ENCODE peak calls at places on chromosomes 5 and 9, in six cellular contexts. E, W, C, F, G and R are unnamed samples.

GRCh38 chr5:164048527-164048926 is 543.1 kb downstream of the MAT2B start:
- DNase-seq in E (no peak), W (no peak), C (no peak), F (no peak), G (no peak), R (no peak)

GRCh38 chr5:4905674-4906528 is 234.2 kb upstream of the ADAMTS16 start:
- DNase-seq in E (peak; percentile 25), W (no peak), C (peak; percentile 58), F (no peak), G (no peak), R (no peak)

GRCh38 chr5:59565551-59565950 is 328.0 kb downstream of the PDE4D start:
- DNase-seq in E (no peak), W (no peak), C (no peak), F (no peak), G (no peak), R (no peak)

GRCh38 chr5:113806823-113807222 is 293.3 kb downstream of the YTHDC2 start:
- DNase-seq in E (no peak), W (no peak), C (no peak), F (peak; percentile 3), G (peak; percentile 29), R (no peak)

GRCh38 chr5:126369995-126370731 is 53.0 kb upstream of the GRAMD2B start:
- DNase-seq in E (no peak), W (peak; percentile 27), C (no peak), F (no peak), G (peak; percentile 68), R (no peak)

GRCh38 chr9:1880038-1880565 is 135.0 kb upstream of the SMARCA2 start:
- DNase-seq in E (no peak), W (no peak), C (no peak), F (no peak), G (no peak), R (no peak)

GRCh38 chr9:84174486-84174885 is 166.1 kb downstream of the SLC28A3 start:
- DNase-seq in E (no peak), W (no peak), C (no peak), F (no peak), G (no peak), R (no peak)

GRCh38 chr9:99105152-99106043 is 485 bp downstream of the TGFBR1 start:
- DNase-seq in E (peak; percentile 87), W (peak; percentile 78), C (peak; percentile 58), F (peak; percentile 83), G (peak; percentile 90), R (peak; percentile 32)

GRCh38 chr9:87498046-87498815 is 564 bp downstream of the DAPK1 start:
- DNase-seq in E (peak; percentile 53), W (peak; percentile 72), C (no peak), F (peak; percentile 53), G (peak; percentile 81), R (no peak)

GRCh38 chr9:108117775-108118174 is 628.2 kb upstream of the KLF4 start:
- DNase-seq in E (no peak), W (no peak), C (no peak), F (no peak), G (no peak), R (no peak)

GRCh38 chr5:59126665-59127354 is 543.9 kb downstream of the RAB3C start:
- DNase-seq in E (no peak), W (no peak), C (no peak), F (no peak), G (no peak), R (no peak)

GRCh38 chr5:96709152-96709821 is 47.1 kb downstream of the CAST start:
- DNase-seq in E (no peak), W (no peak), C (no peak), F (peak; percentile 80), G (no peak), R (no peak)

GRCh38 chr9:16115994-16116393 is 563.2 kb downstream of the CCDC171 start:
- DNase-seq in E (no peak), W (no peak), C (no peak), F (no peak), G (no peak), R (no peak)

GRCh38 chr9:131474711-131475110 is 28.0 kb upstream of the POMT1 start:
- DNase-seq in E (no peak), W (no peak), C (no peak), F (no peak), G (no peak), R (no peak)

GRCh38 chr9:38067611-38067891 is 1.5 kb downstream of the SHB start:
- DNase-seq in E (no peak), W (peak; percentile 58), C (no peak), F (no peak), G (no peak), R (no peak)

GRCh38 chr9:38067892-38068615 is 973 bp downstream of the SHB start:
- DNase-seq in E (peak; percentile 49), W (peak; percentile 44), C (no peak), F (no peak), G (peak; percentile 42), R (peak; percentile 14)

GRCh38 chr9:38068866-38069628 is at the start of gene SHB:
- DNase-seq in E (peak; percentile 99), W (peak; percentile 88), C (peak; percentile 56), F (peak; percentile 58), G (peak; percentile 91), R (peak; percentile 68)

GRCh38 chr9:38066907-38067610 is 2.0 kb downstream of the SHB start:
- DNase-seq in E (peak; percentile 49), W (peak; percentile 77), C (no peak), F (peak; percentile 45), G (peak; percentile 46), R (peak; percentile 10)

DNA sequence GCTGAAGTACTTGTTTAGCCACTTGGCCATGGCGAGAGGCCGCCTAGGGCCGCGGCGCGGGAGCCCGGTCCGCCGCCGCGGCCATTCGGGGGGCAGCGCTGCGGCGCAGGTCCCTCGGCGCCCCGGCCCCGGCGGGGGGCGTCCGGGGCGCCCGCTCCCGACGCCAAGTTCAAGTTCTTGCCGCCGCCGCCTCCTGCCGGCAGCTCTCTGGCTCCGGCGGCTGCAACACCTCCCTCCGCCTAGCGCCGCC is 486 bp downstream of the SHB start:
- DNase-seq in E (peak; percentile 76), W (peak; percentile 56), C (no peak), F (peak; percentile 57), G (peak; percentile 82), R (no peak)
- H3K4me3 ChIP-seq in E (peak overlapping the region; percentile 90), W (peak overlapping the region; percentile 85), C (peak overlapping the region; percentile 90), F (peak overlapping the region; percentile 90), G (peak overlapping the region; percentile 97), R (peak overlapping the region; percentile 81)

DNA sequence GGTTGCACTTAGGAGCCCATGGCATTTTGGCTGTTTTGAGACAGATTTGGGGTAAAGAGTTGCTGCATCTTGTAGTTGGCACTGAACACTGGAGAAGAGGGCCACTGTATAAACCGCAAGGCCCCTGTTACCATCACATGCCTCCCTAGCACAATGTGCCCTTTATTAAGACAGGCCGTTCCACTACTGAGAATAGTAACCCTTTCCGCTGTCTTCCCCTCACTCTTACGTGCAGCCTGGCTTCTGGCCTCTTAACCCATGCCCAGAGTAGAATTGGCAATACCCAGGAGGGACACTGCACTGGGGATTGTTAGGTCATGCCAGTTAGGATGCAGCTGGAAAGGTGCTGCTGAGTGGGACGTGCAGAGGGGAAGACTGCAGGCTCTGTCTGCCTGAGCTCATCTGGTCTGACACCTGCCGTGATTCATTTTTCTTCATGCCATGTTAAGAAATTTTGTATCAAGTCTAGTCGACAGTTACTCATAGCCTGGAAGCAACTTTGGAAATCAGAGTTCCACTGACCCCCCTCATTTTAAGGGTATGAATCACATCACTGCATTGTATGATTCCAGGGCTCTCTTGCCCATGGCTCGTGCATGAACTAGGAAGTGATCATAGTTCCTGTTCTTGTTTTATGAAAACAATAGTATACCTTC is 146.9 kb upstream of the DMRT1 start:
- DNase-seq in E (no peak), W (no peak), C (no peak), F (peak; percentile 96), G (peak; percentile 32), R (no peak)
- H3K27ac ChIP-seq in E (no peak overlapping the region), W (no peak overlapping the region), C (peak overlapping the region; percentile 92), F (peak overlapping the region; percentile 90), G (peak overlapping the region; percentile 78), R (no peak overlapping the region)

DNA sequence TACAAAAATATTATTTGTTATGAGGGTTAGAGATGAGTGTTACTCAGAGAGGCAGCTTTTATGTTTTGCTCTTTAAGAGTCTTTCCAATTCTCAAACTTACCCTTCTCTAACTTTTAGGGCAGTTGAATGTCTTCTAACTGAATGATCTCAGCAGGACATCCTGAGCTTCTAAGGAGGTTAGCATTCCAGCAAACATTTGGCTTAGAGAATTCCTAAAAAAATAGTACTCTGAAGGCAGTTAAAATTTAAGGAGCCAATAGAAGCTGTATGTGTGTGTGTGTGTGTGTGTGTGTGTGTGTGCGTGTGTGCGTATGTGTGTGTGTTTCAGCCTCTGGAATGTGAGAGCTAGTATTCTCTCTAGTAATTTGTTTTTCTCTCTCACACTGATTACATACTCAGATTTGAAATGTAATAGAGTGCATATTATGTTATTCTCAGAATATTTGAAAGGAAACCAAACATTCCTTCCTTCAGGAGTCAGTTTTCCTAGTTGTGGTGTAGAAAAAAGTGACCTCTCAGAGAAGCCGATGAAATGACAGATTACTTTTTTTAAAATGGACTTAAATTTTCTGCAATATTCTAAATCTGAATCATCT is 279.6 kb downstream of the TMEM38B start:
- DNase-seq in E (no peak), W (no peak), C (no peak), F (no peak), G (no peak), R (no peak)
- H3K4me3 ChIP-seq in E (no peak overlapping the region), W (no peak overlapping the region), C (no peak overlapping the region), F (no peak overlapping the region), G (no peak overlapping the region), R (no peak overlapping the region)

DNA sequence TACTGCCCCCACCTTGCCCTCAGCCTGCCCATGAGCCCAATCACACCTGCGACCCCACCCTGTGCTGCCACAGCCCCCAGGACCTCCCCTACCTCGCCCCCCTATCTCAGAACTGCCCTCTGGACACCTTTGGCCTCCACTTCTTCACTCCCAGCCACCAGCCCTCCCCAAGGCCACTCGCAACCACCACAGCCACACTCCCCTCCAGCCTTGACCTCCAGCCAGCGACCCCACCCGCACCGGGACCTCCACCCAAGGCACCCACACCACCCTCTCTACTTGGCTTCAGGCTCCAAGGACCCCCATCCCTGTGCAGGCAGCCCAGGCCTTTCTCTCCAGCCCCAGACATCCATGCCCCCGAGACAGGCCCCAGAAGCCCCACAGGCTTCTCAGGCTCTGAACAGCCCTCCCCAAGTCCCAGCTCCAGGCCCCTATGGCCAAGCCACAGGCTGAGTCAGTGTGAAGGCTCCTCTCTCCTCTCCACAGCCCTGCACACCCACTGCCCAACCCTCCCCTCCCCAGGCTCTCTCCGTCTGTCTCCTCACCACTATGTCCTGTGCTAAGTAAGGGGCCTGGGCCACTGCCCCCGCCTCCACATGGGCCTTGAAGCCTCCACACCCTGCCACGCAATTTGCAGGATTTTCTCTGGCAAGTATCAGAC is 2.0 kb downstream of the AK1 start:
- DNase-seq in E (no peak), W (no peak), C (no peak), F (no peak), G (peak; percentile 53), R (no peak)
- H3K27ac ChIP-seq in E (peak overlapping the region; percentile 21), W (no peak overlapping the region), C (peak overlapping the region; percentile 93), F (no peak overlapping the region), G (peak overlapping the region; percentile 7), R (no peak overlapping the region)

DNA sequence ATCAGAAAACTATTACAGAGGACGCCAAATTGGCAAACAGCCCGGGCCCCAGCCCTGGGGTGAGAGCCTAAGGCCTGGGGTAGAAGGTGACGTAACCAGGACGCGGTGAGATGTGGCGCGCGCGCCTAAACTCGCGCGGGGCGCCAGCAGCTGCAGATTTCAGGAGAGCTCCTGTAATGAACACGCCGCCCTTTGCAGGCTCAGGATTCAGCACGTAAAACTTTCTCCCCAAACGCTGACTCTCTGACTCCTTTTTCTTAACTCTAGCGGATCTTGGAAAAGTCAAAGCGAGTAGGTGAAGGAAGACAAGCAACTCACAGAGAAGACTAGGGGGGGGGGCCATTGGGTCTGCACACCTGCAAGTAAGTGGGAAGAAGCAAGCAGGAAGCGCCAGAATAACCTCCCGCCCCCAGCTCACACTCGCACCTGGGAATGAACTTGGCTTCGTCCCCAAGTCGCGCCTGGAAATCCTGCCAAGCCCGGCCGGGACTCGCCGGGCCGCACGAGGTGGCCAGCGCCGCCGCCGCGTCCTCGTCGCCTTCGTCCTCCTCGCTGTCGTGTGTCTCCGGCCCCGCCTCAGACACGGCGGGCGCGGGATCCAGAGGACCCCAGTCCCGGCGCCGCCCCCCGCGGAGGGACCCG is 810 bp downstream of the RASEF start:
- DNase-seq in E (no peak), W (peak; percentile 92), C (no peak), F (peak; percentile 67), G (peak; percentile 70), R (no peak)
- H3K4me3 ChIP-seq in E (no peak overlapping the region), W (peak overlapping the region; percentile 45), C (peak overlapping the region; percentile 6), F (peak overlapping the region; percentile 74), G (peak overlapping the region; percentile 55), R (no peak overlapping the region)